ENCODE peak calls at places on chromosome 16, in nine cellular contexts. S, R, Y, V, O, I, D, G and W are unnamed samples.

GRCh38 chr16:86122681-86123342 is 223.8 kb downstream of the IRF8 start:
- DNase-seq in S (no peak), R (peak; percentile 58), Y (no peak), V (no peak), O (no peak), I (no peak), D (no peak), G (no peak), W (no peak)

GRCh38 chr16:86598607-86599318 is 20.4 kb downstream of the FOXL1 start:
- DNase-seq in S (no peak), R (no peak), Y (no peak), V (no peak), O (no peak), I (no peak), D (no peak), G (no peak), W (no peak)

GRCh38 chr16:48173877-48174276 is 18.1 kb upstream of the ABCC12 start:
- DNase-seq in S (no peak), R (no peak), Y (no peak), V (no peak), O (no peak), I (no peak), D (no peak), G (no peak), W (no peak)

GRCh38 chr16:21126518-21126917 is 24.1 kb downstream of the DNAH3 start:
- DNase-seq in S (no peak), R (no peak), Y (no peak), V (no peak), O (no peak), I (no peak), D (no peak), G (no peak), W (no peak)

GRCh38 chr16:15597822-15598647 is 44.9 kb downstream of the MARF1 start:
- DNase-seq in S (no peak), R (peak; percentile 52), Y (no peak), V (no peak), O (no peak), I (no peak), D (no peak), G (no peak), W (no peak)

GRCh38 chr16:11670171-11671131 is 2.2 kb downstream of the SNN start:
- DNase-seq in S (no peak), R (no peak), Y (no peak), V (no peak), O (peak; percentile 46), I (no peak), D (no peak), G (no peak), W (no peak)

GRCh38 chr16:8717469-8717868 is 43.1 kb downstream of the ABAT start:
- DNase-seq in S (no peak), R (no peak), Y (no peak), V (no peak), O (no peak), I (no peak), D (no peak), G (no peak), W (no peak)

GRCh38 chr16:86899757-86900156 is 321.4 kb downstream of the FOXL1 start:
- DNase-seq in S (no peak), R (no peak), Y (no peak), V (no peak), O (no peak), I (no peak), D (no peak), G (no peak), W (no peak)

GRCh38 chr16:5430598-5430997 is 333.0 kb upstream of the EEF2KMT start:
- DNase-seq in S (no peak), R (no peak), Y (no peak), V (no peak), O (no peak), I (no peak), D (no peak), G (no peak), W (no peak)

GRCh38 chr16:70693231-70693671 is 7.4 kb upstream of the MTSS2 start:
- DNase-seq in S (no peak), R (peak; percentile 93), Y (no peak), V (no peak), O (no peak), I (no peak), D (no peak), G (no peak), W (no peak)

GRCh38 chr16:69123894-69124293 is 8.5 kb downstream of the CHTF8 start:
- DNase-seq in S (no peak), R (no peak), Y (no peak), V (no peak), O (no peak), I (peak; percentile 57), D (peak; percentile 43), G (no peak), W (no peak)

DNA sequence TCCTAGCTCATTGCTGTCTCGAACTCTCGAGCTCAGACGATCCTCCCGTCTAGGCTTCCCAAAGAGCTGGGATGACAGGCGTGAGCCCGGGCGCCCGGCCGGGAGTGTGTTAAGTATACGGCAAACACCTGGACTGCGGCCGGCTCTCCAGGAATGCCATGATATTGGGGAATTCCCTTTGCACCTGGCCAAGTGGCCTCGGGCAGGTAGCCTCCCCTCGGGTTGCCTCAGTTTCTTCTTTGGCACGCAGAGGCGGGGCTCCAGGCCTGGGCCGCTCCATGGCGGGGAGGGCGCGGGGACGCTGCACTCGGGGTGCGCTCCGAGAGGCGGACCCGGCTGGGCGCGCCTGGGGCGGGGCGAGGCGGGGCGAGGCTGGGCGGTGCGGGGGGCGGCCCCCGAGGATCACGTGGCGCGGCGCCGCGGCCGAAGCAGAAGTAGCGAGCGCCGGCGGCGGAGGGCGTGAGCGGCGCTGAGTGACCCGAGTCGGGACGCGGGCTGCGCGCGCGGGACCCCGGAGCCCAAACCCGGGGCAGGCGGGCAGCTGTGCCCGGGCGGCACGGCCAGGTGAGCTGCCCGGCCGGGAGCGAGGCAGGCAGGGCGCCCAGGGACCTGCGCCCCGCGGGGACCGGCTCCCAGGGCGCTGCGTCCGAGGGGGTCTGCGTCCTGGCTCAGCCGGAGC is at the start of gene PLCG2:
- DNase-seq in S (peak; percentile 74), R (peak; percentile 76), Y (no peak), V (no peak), O (no peak), I (peak; percentile 82), D (peak; percentile 82), G (peak; percentile 65), W (no peak)
- TF ChIP-seq POLR2A in S (peak; percentile 43), R (no peak), Y (no peak), V (no peak), O (peak; percentile 83), I (no peak), D (peak; percentile 59), G (no peak), W (peak; percentile 41)

DNA sequence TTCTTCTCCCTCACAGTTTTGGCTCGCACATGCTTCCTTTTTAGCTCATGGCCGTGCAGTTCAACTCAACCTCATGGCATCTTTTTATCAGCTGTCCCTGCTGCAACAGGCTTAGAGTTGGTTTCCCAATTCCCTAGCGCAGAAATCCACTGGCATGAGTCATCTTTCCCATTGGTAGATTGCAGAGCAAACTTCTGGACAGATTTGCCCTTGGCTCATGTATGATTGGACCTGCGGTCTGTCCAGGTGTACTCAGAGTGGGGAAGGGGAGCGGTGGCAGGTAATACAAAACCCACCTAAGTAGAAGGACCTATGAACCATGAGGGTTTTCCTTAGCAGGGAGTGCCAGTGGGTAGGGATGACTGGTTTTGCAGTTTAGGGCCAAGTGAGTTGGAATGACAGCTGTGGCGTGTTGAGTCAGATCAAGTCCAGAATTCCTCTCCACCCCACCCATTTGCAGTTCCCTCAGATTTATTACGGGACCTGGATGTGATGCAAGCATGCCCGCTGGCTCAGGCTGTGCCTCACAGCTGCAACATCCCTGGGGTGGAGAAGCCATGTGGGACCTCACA is 584.7 kb downstream of the WWOX start:
- DNase-seq in S (no peak), R (peak; percentile 81), Y (no peak), V (peak; percentile 93), O (no peak), I (peak; percentile 38), D (no peak), G (no peak), W (peak; percentile 98)
- TF ChIP-seq POLR2AphosphoS5 in S (no peak), R (peak; percentile 54), Y (no peak), V (peak; percentile 53), O (no peak), I (peak; percentile 33), D (no peak), G (peak; percentile 57), W (peak; percentile 68)

DNA sequence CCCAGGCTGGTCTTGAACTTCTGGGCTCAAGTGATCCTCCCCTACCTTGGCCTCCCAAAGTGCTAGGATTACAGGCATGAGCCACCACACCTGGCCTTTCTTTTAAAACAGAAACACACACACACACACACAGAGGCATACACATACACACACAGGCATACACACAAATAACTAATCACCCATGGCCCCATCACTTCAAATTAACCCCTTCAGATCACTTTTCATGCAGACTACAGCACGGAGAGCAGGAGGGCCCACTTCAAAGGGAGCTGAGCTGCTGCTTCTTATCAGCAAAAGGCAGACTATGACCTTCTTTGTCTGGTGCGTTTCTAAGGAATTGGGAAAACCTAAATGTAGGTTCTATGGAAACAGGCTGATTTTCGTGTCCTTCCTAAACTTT is 1.9 kb downstream of the CLCN7 start:
- DNase-seq in S (no peak), R (no peak), Y (no peak), V (no peak), O (no peak), I (no peak), D (no peak), G (no peak), W (no peak)
- TF ChIP-seq POLR2A in S (no peak), R (no peak), Y (no peak), V (no peak), O (no peak), I (no peak), D (no peak), G (no peak), W (no peak)

DNA sequence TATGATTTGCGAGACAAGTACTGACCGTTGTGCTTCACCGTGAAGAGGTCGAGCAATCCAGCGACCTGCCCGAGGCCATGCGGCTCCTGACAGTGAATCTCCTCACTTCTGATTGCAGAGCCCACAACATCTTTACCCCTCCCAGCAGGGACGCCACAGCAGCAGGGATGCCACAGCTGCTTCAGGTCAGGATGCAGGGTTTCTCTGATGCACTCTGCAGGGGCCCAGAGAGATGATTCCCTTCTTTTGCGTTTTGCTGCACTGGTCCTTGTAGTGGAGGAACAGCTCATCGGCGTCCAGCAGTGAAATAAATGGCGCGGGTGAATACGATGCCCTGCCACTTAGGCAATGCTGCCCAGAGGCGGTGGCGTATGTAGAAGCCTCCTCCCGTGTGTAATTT is 5.6 kb downstream of the KIAA0513 start:
- DNase-seq in S (no peak), R (no peak), Y (no peak), V (no peak), O (no peak), I (no peak), D (no peak), G (no peak), W (no peak)
- TF ChIP-seq POLR2AphosphoS5 in S (no peak), R (no peak), Y (no peak), V (no peak), O (no peak), I (no peak), D (no peak), G (no peak), W (no peak)

GRCh38 chr16:53129281-53130192 is 74.7 kb downstream of the CHD9 start:
- DNase-seq in S (peak; percentile 11), R (no peak), Y (no peak), V (no peak), O (no peak), I (no peak), D (no peak), G (no peak), W (peak; percentile 90)
- TF ChIP-seq POLR2A in S (no peak), R (no peak), Y (no peak), V (no peak), O (no peak), I (no peak), D (no peak), G (no peak), W (no peak)

GRCh38 chr16:84822990-84823389 is 3.2 kb downstream of the CRISPLD2 start:
- DNase-seq in S (no peak), R (no peak), Y (no peak), V (no peak), O (no peak), I (no peak), D (no peak), G (no peak), W (no peak)
- TF ChIP-seq POLR2AphosphoS5 in S (no peak), R (no peak), Y (no peak), V (no peak), O (no peak), I (no peak), D (no peak), G (no peak), W (no peak)